ENCODE peak calls at places on chromosome 19, in six cellular contexts. G is activated CD4-positive, alpha-beta T cell treated with anti-CD3 and anti-CD28 coated beads, Interleukin-2, amount 50 U/mL, for 1 hour; A is ascending aorta; D is ELF-1; L is stimulated activated CD4-positive, alpha-beta T cell treated with anti-CD3 and anti-CD28 coated beads, Interleukin-4, amount 100 ng/mL, for 1 hour; R is aorta. C is an unnamed sample.

GRCh38 chr19:920051-920857 is 3.1 kb downstream of the KISS1R start:
- DNase-seq in A (no peak), L (peak; percentile 68), R (peak; percentile 79), D (peak; percentile 43), G (peak; percentile 75), C (peak; percentile 75)

GRCh38 chr19:12364391-12365093 is 941 bp downstream of the ZNF442 start:
- DNase-seq in A (peak; percentile 67), L (peak; percentile 5), G (no peak), D (peak; percentile 17), R (peak; percentile 75), C (no peak)

GRCh38 chr19:30556230-30556711 is 184.1 kb downstream of the ZNF536 start:
- DNase-seq in R (no peak), L (no peak), G (no peak), D (peak; percentile 10), A (no peak), C (peak; percentile 17)

GRCh38 chr19:42254083-42254849 is 662 bp downstream of the ERF start:
- DNase-seq in G (peak; percentile 76), A (peak; percentile 86), R (peak; percentile 90), D (peak; percentile 80), L (peak; percentile 84), C (peak; percentile 87)

GRCh38 chr19:10892256-10892655 is 20.9 kb downstream of the CARM1 start:
- DNase-seq in A (no peak), R (no peak), L (no peak), G (no peak), D (no peak), C (no peak)

GRCh38 chr19:38665950-38666661 is 18.7 kb downstream of the ACTN4 start:
- DNase-seq in G (no peak), R (peak; percentile 93), D (peak; percentile 97), A (peak; percentile 95), L (no peak), C (no peak)

GRCh38 chr19:52464798-52465470 is 11.6 kb downstream of the ZNF578 start:
- DNase-seq in G (no peak), A (no peak), D (peak; percentile 24), L (no peak), R (no peak), C (no peak)

GRCh38 chr19:16370671-16371391 is 46.2 kb downstream of the KLF2 start:
- DNase-seq in A (no peak), D (no peak), L (no peak), G (peak; percentile 14), R (peak; percentile 71), C (peak; percentile 46)

GRCh38 chr19:34975056-34975455 is 11.0 kb upstream of the ZNF792 start:
- DNase-seq in A (no peak), G (no peak), R (no peak), L (no peak), D (no peak), C (no peak)

GRCh38 chr19:38508507-38508906 is 75.0 kb downstream of the RYR1 start:
- DNase-seq in R (no peak), L (no peak), D (no peak), A (no peak), G (no peak), C (no peak)

GRCh38 chr19:54164369-54165068 is 5.0 kb upstream of the LENG1 start:
- DNase-seq in D (peak; percentile 94), L (peak; percentile 54), A (peak; percentile 80), R (no peak), G (peak; percentile 51), C (peak; percentile 93)

GRCh38 chr19:44869728-44870470 is 21.2 kb upstream of the TOMM40 start:
- DNase-seq in A (peak; percentile 81), G (no peak), R (no peak), L (no peak), D (no peak), C (peak; percentile 28)

GRCh38 chr19:347946-348861 is 3.6 kb upstream of the MIER2 start:
- DNase-seq in G (no peak), L (no peak), D (no peak), A (no peak), R (peak; percentile 54), C (no peak)

GRCh38 chr19:44573647-44574046 is 39.7 kb upstream of the IGSF23 start:
- DNase-seq in G (no peak), L (no peak), R (no peak), A (no peak), D (no peak), C (no peak)

GRCh38 chr19:37077615-37077928 is 661 bp upstream of the ZNF420 start:
- DNase-seq in D (no peak), R (no peak), L (no peak), G (no peak), A (no peak), C (no peak)

GRCh38 chr19:47423203-47423882 is 4.0 kb upstream of the MEIS3 start:
- DNase-seq in A (no peak), R (no peak), G (no peak), L (no peak), D (no peak), C (no peak)

GRCh38 chr19:54507824-54508223 is 5.2 kb downstream of the LAIR2 start:
- DNase-seq in A (no peak), G (no peak), D (no peak), R (no peak), L (no peak), C (no peak)

GRCh38 chr19:55927991-55928390 is 4.1 kb downstream of the NLRP13 start:
- DNase-seq in G (no peak), A (no peak), L (no peak), D (no peak), R (no peak), C (no peak)

GRCh38 chr19:40590464-40591265 is 10.5 kb upstream of the LTBP4 start:
- DNase-seq in R (peak; percentile 73), G (no peak), D (peak; percentile 1), L (no peak), A (no peak), C (no peak)

GRCh38 chr19:30268601-30269000 is 103.6 kb upstream of the ZNF536 start:
- DNase-seq in D (no peak), G (no peak), A (no peak), L (no peak), R (no peak), C (no peak)

GRCh38 chr19:54444737-54445136 is 4.3 kb upstream of the LENG8 start:
- DNase-seq in G (no peak), R (no peak), A (no peak), D (no peak), L (no peak), C (no peak)

GRCh38 chr19:45515081-45515624 is 7.9 kb downstream of the VASP start:
- DNase-seq in D (no peak), L (no peak), G (no peak), A (no peak), R (no peak), C (peak; percentile 83)

GRCh38 chr19:9309974-9310446 is 372 bp upstream of the ZNF699 start:
- DNase-seq in G (no peak), L (peak; percentile 83), A (peak; percentile 96), D (no peak), R (peak; percentile 98), C (peak; percentile 95)

GRCh38 chr19:35782589-35782988 is 7.2 kb downstream of the ARHGAP33 start:
- DNase-seq in R (no peak), A (no peak), G (no peak), D (no peak), L (no peak), C (no peak)

GRCh38 chr19:54449701-54450069 is 686 bp downstream of the LENG8 start:
- DNase-seq in R (no peak), G (no peak), D (no peak), L (no peak), A (no peak), C (no peak)

GRCh38 chr19:45187421-45188100 is 9.0 kb downstream of the BLOC1S3 start:
- DNase-seq in A (no peak), G (no peak), D (peak; percentile 43), L (no peak), R (no peak), C (no peak)

GRCh38 chr19:54188224-54188871 is 1.0 kb downstream of the MBOAT7 start:
- DNase-seq in L (peak; percentile 38), A (no peak), D (no peak), G (peak; percentile 56), R (no peak), C (no peak)

GRCh38 chr19:751501-752341 is 809 bp downstream of the MISP start:
- DNase-seq in R (peak; percentile 81), D (no peak), A (no peak), G (no peak), L (no peak), C (peak; percentile 90)

GRCh38 chr19:38059897-38060296 is 152.9 kb downstream of the SIPA1L3 start:
- DNase-seq in A (no peak), D (no peak), G (no peak), L (peak; percentile 35), R (no peak), C (no peak)

GRCh38 chr19:57587529-57587928 is 3.6 kb downstream of the ZIK1 start:
- DNase-seq in A (no peak), D (no peak), L (no peak), G (no peak), R (no peak), C (no peak)

GRCh38 chr19:41226053-41226873 is 7.2 kb downstream of the AXL start:
- DNase-seq in L (peak; percentile 51), A (peak; percentile 92), D (peak; percentile 79), R (peak; percentile 94), G (peak; percentile 52), C (peak; percentile 82)

GRCh38 chr19:11556634-11557420 is 2.2 kb downstream of the ELOF1 start:
- DNase-seq in D (no peak), R (no peak), A (no peak), G (no peak), L (no peak), C (no peak)

GRCh38 chr19:39137131-39137530 is 11.5 kb downstream of the PAK4 start:
- DNase-seq in L (no peak), R (no peak), G (no peak), A (no peak), D (no peak), C (no peak)

GRCh38 chr19:20999731-21000352 is 20.6 kb upstream of the ZNF430 start:
- DNase-seq in L (peak; percentile 83), A (peak; percentile 88), R (peak; percentile 88), D (peak; percentile 98), G (peak; percentile 78), C (peak; percentile 89)

GRCh38 chr19:29942404-29943261 is 594 bp downstream of the URI1 start:
- DNase-seq in A (peak; percentile 73), D (peak; percentile 72), L (peak; percentile 76), R (peak; percentile 86), G (peak; percentile 65), C (peak; percentile 84)

GRCh38 chr19:3547301-3547731 is 8.3 kb downstream of the TEKTIP1 start:
- DNase-seq in L (peak; percentile 39), A (no peak), D (no peak), R (no peak), G (peak; percentile 22), C (no peak)

GRCh38 chr19:45172173-45172572 is 5.9 kb downstream of the TRAPPC6A start:
- DNase-seq in G (peak; percentile 16), D (no peak), L (peak; percentile 29), R (no peak), A (no peak), C (no peak)

C was measured in Peyer's patch.